ENCODE peak calls at places on chromosomes 11 and 22, in seven cellular contexts. L is PC-3, Q is natural killer cell, C is body of pancreas, W is GM12865, S is coronary artery, B is K562. J is an unnamed sample.

GRCh38 chr11:64340671-64341335 is 799 bp downstream of the CCDC88B start:
- DNase-seq in S (peak), Q (peak), B (peak), C (peak), L (no peak), W (peak), J (no peak)

GRCh38 chr22:33114570-33114969 is 56.4 kb upstream of the SYN3 start:
- DNase-seq in C (no peak), Q (no peak), L (no peak), S (no peak), W (no peak), B (no peak), J (no peak)

GRCh38 chr11:47626234-47626633 is 16.1 kb downstream of the MTCH2 start:
- DNase-seq in S (no peak), C (no peak), W (no peak), B (no peak), L (no peak), Q (no peak), J (no peak)

GRCh38 chr22:43849731-43850130 is 12.6 kb downstream of the SULT4A1 start:
- DNase-seq in B (no peak), C (no peak), W (no peak), L (no peak), S (peak), Q (no peak), J (no peak)

GRCh38 chr11:44782478-44782877 is 55.7 kb downstream of the TSPAN18 start:
- DNase-seq in S (no peak), C (no peak), B (no peak), Q (no peak), L (no peak), W (no peak), J (no peak)

GRCh38 chr22:43529461-43529860 is 117.6 kb downstream of the MPPED1 start:
- DNase-seq in Q (no peak), S (no peak), W (no peak), C (no peak), B (no peak), L (no peak), J (no peak)

GRCh38 chr22:36659762-36660509 is 43.6 kb downstream of the CACNG2 start:
- DNase-seq in C (peak), B (peak), L (peak), S (peak), Q (no peak), W (peak), J (peak)

GRCh38 chr11:77125191-77125590 is 2.9 kb upstream of the MYO7A start:
- DNase-seq in Q (no peak), S (no peak), C (no peak), B (no peak), L (no peak), W (no peak), J (no peak)

GRCh38 chr22:44685384-44686056 is 16.5 kb upstream of the PRR5 start:
- DNase-seq in S (no peak), W (peak), B (peak), L (peak), C (peak), Q (peak), J (no peak)

GRCh38 chr11:7606496-7606895 is 66.8 kb downstream of the CYB5R2 start:
- DNase-seq in S (no peak), C (no peak), Q (no peak), B (no peak), W (no peak), L (no peak), J (no peak)

GRCh38 chr22:49322861-49323622 is 504.6 kb downstream of the BRD1 start:
- DNase-seq in S (peak), B (no peak), Q (no peak), C (no peak), L (no peak), W (no peak), J (no peak)

GRCh38 chr11:9203715-9204311 is 61.3 kb downstream of the DENND5A start:
- DNase-seq in L (no peak), C (no peak), B (no peak), Q (no peak), W (peak), S (no peak), J (no peak)

GRCh38 chr22:30650508-30651116 is 15.0 kb downstream of the SLC35E4 start:
- DNase-seq in C (no peak), Q (no peak), L (no peak), B (peak), S (no peak), W (no peak), J (no peak)

GRCh38 chr11:107747622-107748021 is 35.8 kb upstream of the SLN start:
- DNase-seq in B (no peak), W (no peak), L (no peak), S (no peak), C (no peak), Q (no peak), J (no peak)

GRCh38 chr11:27705873-27706820 is 5.9 kb upstream of the BDNF start:
- DNase-seq in W (peak), B (peak), Q (no peak), S (no peak), C (no peak), L (peak), J (no peak)

GRCh38 chr11:68974421-68975194 is 6.2 kb downstream of the MRGPRD start:
- DNase-seq in Q (no peak), W (peak), S (no peak), B (peak), C (no peak), L (peak), J (no peak)

GRCh38 chr11:122681731-122682130 is 26.2 kb downstream of the UBASH3B start:
- DNase-seq in S (no peak), W (no peak), Q (no peak), C (no peak), B (no peak), L (peak), J (no peak)

GRCh38 chr11:30567148-30567547 is 19.0 kb downstream of the MPPED2 start:
- DNase-seq in W (no peak), B (no peak), L (no peak), Q (no peak), S (no peak), C (no peak), J (no peak)

GRCh38 chr22:22926359-22927195 is 39.0 kb downstream of the IGLL5 start:
- DNase-seq in S (no peak), L (no peak), Q (no peak), B (no peak), W (no peak), C (no peak), J (no peak)

GRCh38 chr11:116859175-116859574 is 21.8 kb upstream of the APOA1 start:
- DNase-seq in B (no peak), S (no peak), L (no peak), C (no peak), Q (no peak), W (no peak), J (no peak)

GRCh38 chr11:79860336-79860735 is 419.5 kb upstream of the TENM4 start:
- DNase-seq in L (no peak), S (no peak), Q (no peak), W (no peak), B (no peak), C (no peak), J (no peak)

GRCh38 chr22:35470903-35471321 is 69.7 kb upstream of the RASD2 start:
- DNase-seq in L (no peak), C (no peak), S (no peak), Q (no peak), B (peak), W (no peak), J (no peak)

GRCh38 chr22:44369916-44370804 is 57.4 kb upstream of the SHISAL1 start:
- DNase-seq in C (no peak), Q (no peak), W (no peak), B (no peak), S (peak), L (no peak), J (no peak)

GRCh38 chr11:64661146-64661545 is 61.9 kb downstream of the NRXN2 start:
- DNase-seq in S (peak), B (no peak), W (no peak), L (no peak), Q (no peak), C (no peak), J (no peak)

GRCh38 chr22:37806409-37807338 is 1.1 kb upstream of the GCAT start:
- DNase-seq in S (no peak), Q (no peak), W (no peak), L (peak), B (peak), C (no peak), J (no peak)

GRCh38 chr11:94583885-94584500 is 16.8 kb downstream of the PIWIL4 start:
- DNase-seq in C (no peak), L (no peak), W (peak), B (no peak), S (no peak), Q (no peak), J (no peak)

GRCh38 chr22:45580703-45581381 is 78.2 kb downstream of the FBLN1 start:
- DNase-seq in L (no peak), S (no peak), C (no peak), B (no peak), W (no peak), Q (no peak), J (no peak)

GRCh38 chr11:106524446-106524845 is 447.0 kb downstream of the AASDHPPT start:
- DNase-seq in C (no peak), L (no peak), S (no peak), B (no peak), Q (no peak), W (no peak), J (no peak)

GRCh38 chr22:22761606-22761962 is 117.2 kb downstream of the GGTLC2 start:
- DNase-seq in B (no peak), C (no peak), L (no peak), Q (no peak), S (no peak), W (no peak), J (no peak)

GRCh38 chr11:128400382-128401203 is 186.8 kb downstream of the ETS1 start:
- DNase-seq in Q (no peak), W (no peak), L (no peak), C (no peak), S (no peak), B (no peak), J (no peak)

GRCh38 chr11:27194976-27195375 is 154.4 kb downstream of the BBOX1 start:
- DNase-seq in S (no peak), Q (no peak), L (no peak), C (no peak), W (no peak), B (no peak), J (no peak)

GRCh38 chr11:14308114-14308896 is 50.7 kb downstream of the RRAS2 start:
- DNase-seq in C (no peak), W (peak), Q (no peak), L (peak), S (no peak), B (peak), J (no peak)

DNA sequence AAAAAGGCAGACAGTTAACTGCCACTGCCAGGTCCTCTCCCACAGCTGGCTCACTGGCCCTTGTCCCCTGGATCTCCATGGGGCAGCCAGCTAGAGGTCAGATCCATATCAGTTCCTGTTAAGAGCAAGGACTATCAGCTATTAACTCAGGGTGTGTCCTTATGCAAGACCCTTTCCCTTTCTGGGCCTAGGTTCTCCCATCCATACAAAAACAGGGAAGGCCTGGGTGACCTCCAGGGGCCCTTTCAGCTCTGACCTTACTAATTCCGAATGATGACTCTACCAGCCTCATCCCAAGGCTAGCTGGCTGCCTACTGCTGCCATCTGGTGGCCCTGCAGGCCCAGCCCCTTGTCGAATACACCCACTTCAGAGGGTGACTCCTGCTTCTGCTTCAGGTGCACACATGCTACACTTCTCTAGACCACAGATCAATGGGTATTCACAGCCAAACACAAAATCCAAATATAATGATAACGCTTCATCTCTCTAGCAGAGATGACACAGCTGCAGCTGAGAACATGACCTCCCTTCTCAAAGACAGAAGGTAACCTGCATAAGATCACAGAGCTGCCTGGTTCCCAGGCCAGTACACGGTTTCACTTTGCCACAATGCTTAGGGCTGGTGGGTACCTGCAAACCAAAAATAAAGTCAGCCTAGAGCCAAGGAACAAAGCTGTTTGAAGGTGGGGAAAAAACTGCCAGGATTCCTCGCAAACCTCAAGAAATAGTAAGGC is 34.1 kb downstream of the SERGEF start:
- DNase-seq in W (peak), S (no peak), L (peak), Q (no peak), C (peak), B (peak), J (no peak)
- TF ChIP-seq CTCF in W (peak), S (peak), L (peak), Q (no peak), C (peak), B (peak), J (no peak)

GRCh38 chr11:839875-840617 is 2.3 kb downstream of the POLR2L start:
- DNase-seq in B (no peak), W (no peak), L (peak), Q (no peak), C (no peak), S (no peak), J (no peak)
- TF ChIP-seq CTCF in B (peak), W (peak), L (peak), Q (no peak), C (no peak), S (no peak), J (no peak)

GRCh38 chr11:60925685-60926267 is 1.5 kb downstream of the TMEM132A start:
- DNase-seq in S (no peak), L (peak), B (no peak), W (no peak), C (no peak), Q (no peak), J (no peak)
- TF ChIP-seq CTCF in S (no peak), L (peak), B (no peak), W (no peak), C (no peak), Q (no peak), J (no peak)

GRCh38 chr11:11078344-11078743 is 220.5 kb upstream of the ZBED5 start:
- DNase-seq in L (peak), Q (no peak), C (no peak), B (no peak), S (no peak), W (no peak), J (no peak)
- TF ChIP-seq CTCF in L (peak), Q (no peak), C (no peak), B (no peak), S (no peak), W (no peak), J (no peak)

GRCh38 chr11:2460540-2461252 is 15.9 kb downstream of the KCNQ1 start:
- DNase-seq in C (no peak), B (no peak), Q (no peak), L (no peak), W (no peak), S (peak), J (no peak)
- TF ChIP-seq CTCF in C (no peak), B (no peak), Q (no peak), L (no peak), W (no peak), S (no peak), J (no peak)

GRCh38 chr11:2129323-2129698 is 9.9 kb downstream of the IGF2 start:
- DNase-seq in W (no peak), Q (no peak), L (no peak), S (no peak), B (no peak), C (no peak), J (no peak)
- TF ChIP-seq CTCF in W (no peak), Q (no peak), L (no peak), S (no peak), B (no peak), C (no peak), J (no peak)

DNA sequence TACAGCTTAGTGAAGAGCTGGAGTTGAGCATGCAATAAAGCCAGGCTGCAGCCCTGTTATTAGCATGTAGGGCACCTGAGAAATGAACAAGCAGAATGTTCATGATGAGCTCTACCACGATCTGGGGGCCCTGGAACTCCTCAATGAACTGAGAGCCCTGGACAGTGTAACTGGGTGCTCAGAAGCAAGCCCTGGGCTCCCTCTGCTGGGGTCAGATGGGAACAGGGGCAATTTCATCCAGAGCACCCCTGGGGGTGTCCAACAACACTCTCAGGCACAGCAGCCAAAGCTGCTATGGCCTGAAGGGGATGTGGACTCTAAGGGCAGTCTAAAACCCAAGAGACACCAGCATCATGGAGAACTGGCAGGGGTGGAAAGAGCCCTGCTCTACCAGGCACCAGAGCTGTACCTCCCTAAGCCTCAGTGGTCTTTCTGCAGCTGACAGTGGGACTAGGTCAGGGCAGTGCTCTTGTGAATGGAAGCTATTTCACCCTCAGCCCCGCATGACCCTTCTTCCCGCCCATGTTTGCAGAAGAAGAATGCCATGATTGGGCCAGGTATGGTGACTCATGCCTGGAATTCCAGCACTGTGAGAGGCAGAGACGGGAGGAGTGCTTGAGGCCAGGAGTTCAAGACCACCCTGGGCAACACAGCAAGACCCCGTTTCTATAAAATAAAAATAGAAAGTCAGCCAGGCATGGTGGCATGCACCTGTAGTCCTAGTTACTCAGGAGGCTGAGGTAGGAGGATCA is 28.9 kb downstream of the THOC5 start:
- DNase-seq in B (peak), C (peak), Q (peak), L (peak), W (peak), S (no peak), J (no peak)
- TF ChIP-seq CTCF in B (peak), C (peak), Q (no peak), L (peak), W (peak), S (no peak), J (no peak)

GRCh38 chr11:36379653-36380052 is 83.6 kb downstream of the PRR5L start:
- DNase-seq in B (no peak), L (no peak), S (no peak), Q (no peak), C (no peak), W (no peak), J (no peak)

GRCh38 chr11:36381005-36381350 is 84.9 kb downstream of the PRR5L start:
- DNase-seq in S (no peak), Q (no peak), L (no peak), B (no peak), C (no peak), W (no peak), J (no peak)

GRCh38 chr11:36377759-36378553 is 81.9 kb downstream of the PRR5L start:
- DNase-seq in W (no peak), L (no peak), C (no peak), S (no peak), Q (no peak), B (no peak), J (no peak)

GRCh38 chr11:36383200-36383599 is 87.1 kb downstream of the PRR5L start:
- DNase-seq in B (no peak), Q (no peak), S (no peak), L (no peak), W (no peak), C (no peak), J (no peak)

GRCh38 chr11:36380296-36381004 is 84.4 kb downstream of the PRR5L start:
- DNase-seq in S (no peak), W (no peak), B (no peak), C (no peak), L (no peak), Q (no peak), J (no peak)
- TF ChIP-seq CTCF in S (no peak), W (no peak), B (no peak), C (no peak), L (no peak), Q (no peak), J (no peak)

GRCh38 chr11:109641549-109641948 is 219.6 kb downstream of the C11orf87 start:
- DNase-seq in C (no peak), Q (no peak), S (no peak), W (peak), B (no peak), L (peak), J (no peak)

GRCh38 chr11:109648804-109649203 is 226.8 kb downstream of the C11orf87 start:
- DNase-seq in Q (no peak), S (no peak), W (no peak), C (no peak), L (no peak), B (no peak), J (no peak)

GRCh38 chr11:109644158-109644557 is 222.2 kb downstream of the C11orf87 start:
- DNase-seq in W (no peak), S (no peak), C (no peak), Q (no peak), B (no peak), L (peak), J (no peak)
- TF ChIP-seq CTCF in W (no peak), S (no peak), C (no peak), Q (no peak), B (no peak), L (no peak), J (no peak)

DNA sequence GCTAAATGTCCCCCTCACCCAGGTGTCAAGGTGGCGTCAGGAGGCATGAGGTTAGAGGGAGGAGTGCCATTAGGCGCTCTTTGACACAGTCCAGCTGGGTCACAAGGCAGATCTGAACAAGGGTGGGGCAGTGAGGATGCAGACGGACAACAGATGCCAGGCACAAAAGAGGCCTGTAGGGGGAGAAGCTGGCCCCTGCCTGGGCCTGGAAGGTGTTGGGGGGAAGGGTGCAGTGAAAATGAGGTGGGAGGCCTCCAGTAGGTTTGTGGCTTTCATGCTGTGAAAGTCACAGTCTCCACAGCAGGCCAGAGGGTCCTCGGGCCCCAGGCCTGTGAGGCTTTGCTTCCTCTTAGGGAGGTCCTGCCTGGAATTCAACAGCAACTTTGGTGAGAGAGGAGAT is 85.0 kb upstream of the PLET1 start:
- DNase-seq in S (peak), C (no peak), Q (no peak), W (no peak), B (peak), L (no peak), J (no peak)
- TF ChIP-seq CTCF in S (no peak), C (no peak), Q (no peak), W (no peak), B (peak), L (peak), J (no peak)